ENCODE peak calls at places on chromosomes 6 and 20, in eight cellular contexts. R, T, Y, W, Z, A, U and C are unnamed samples.

GRCh38 chr6:148653138-148653776 is 93.6 kb upstream of the UST start:
- DNase-seq in R (no peak), T (no peak), Y (peak), W (no peak), Z (no peak), A (no peak), U (no peak), C (no peak)

GRCh38 chr20:49561256-49561655 is 6.7 kb downstream of the PTGIS start:
- DNase-seq in R (no peak), T (no peak), Y (no peak), W (no peak), Z (no peak), A (no peak), U (no peak), C (no peak)

GRCh38 chr6:114906096-114906495 is 563.3 kb upstream of the HS3ST5 start:
- DNase-seq in R (no peak), T (no peak), Y (no peak), W (no peak), Z (no peak), A (no peak), U (no peak), C (no peak)

GRCh38 chr6:62803094-62803493 is 408.2 kb upstream of the FKBP1C start:
- DNase-seq in R (no peak), T (no peak), Y (no peak), W (no peak), Z (no peak), A (no peak), U (no peak), C (peak)

GRCh38 chr6:44625996-44626395 is 238.5 kb downstream of the CDC5L start:
- DNase-seq in R (no peak), T (no peak), Y (no peak), W (no peak), Z (no peak), A (no peak), U (no peak), C (no peak)

GRCh38 chr6:158958504-158959386 is 41.3 kb downstream of the RSPH3 start:
- DNase-seq in R (no peak), T (no peak), Y (no peak), W (no peak), Z (peak), A (no peak), U (no peak), C (peak)

GRCh38 chr6:6556738-6557503 is 31.6 kb upstream of the LY86 start:
- DNase-seq in R (peak), T (no peak), Y (peak), W (no peak), Z (peak), A (no peak), U (no peak), C (peak)

GRCh38 chr6:148548065-148548748 is 198.6 kb upstream of the UST start:
- DNase-seq in R (no peak), T (no peak), Y (peak), W (peak), Z (no peak), A (no peak), U (peak), C (no peak)

GRCh38 chr6:9208956-9209355 is 773.6 kb upstream of the SLC35B3 start:
- DNase-seq in R (no peak), T (no peak), Y (no peak), W (no peak), Z (no peak), A (no peak), U (no peak), C (peak)

GRCh38 chr20:32626859-32627636 is 41.9 kb upstream of the NOL4L start:
- DNase-seq in R (no peak), T (no peak), Y (no peak), W (no peak), Z (no peak), A (no peak), U (no peak), C (no peak)

GRCh38 chr20:45999908-46000570 is 8.7 kb upstream of the MMP9 start:
- DNase-seq in R (no peak), T (no peak), Y (no peak), W (no peak), Z (no peak), A (no peak), U (no peak), C (no peak)

GRCh38 chr6:15101130-15101529 is 144.7 kb upstream of the JARID2 start:
- DNase-seq in R (no peak), T (no peak), Y (no peak), W (no peak), Z (no peak), A (no peak), U (no peak), C (no peak)

GRCh38 chr6:41693866-41694265 is 41.5 kb downstream of the TFEB start:
- DNase-seq in R (no peak), T (no peak), Y (no peak), W (no peak), Z (no peak), A (no peak), U (no peak), C (no peak)

GRCh38 chr6:160238234-160238633 is 20.4 kb downstream of the SLC22A2 start:
- DNase-seq in R (no peak), T (no peak), Y (peak), W (peak), Z (no peak), A (no peak), U (no peak), C (peak)

GRCh38 chr6:19303381-19303780 is 533.8 kb upstream of the ID4 start:
- DNase-seq in R (no peak), T (no peak), Y (peak), W (no peak), Z (no peak), A (no peak), U (no peak), C (no peak)

GRCh38 chr6:35181933-35182612 is 31.7 kb upstream of the SCUBE3 start:
- DNase-seq in R (no peak), T (no peak), Y (peak), W (peak), Z (no peak), A (peak), U (peak), C (peak)

GRCh38 chr20:58661298-58662141 is 10.4 kb downstream of the STX16 start:
- DNase-seq in R (no peak), T (no peak), Y (no peak), W (no peak), Z (peak), A (no peak), U (no peak), C (no peak)

GRCh38 chr20:22339091-22339881 is 245.1 kb downstream of the FOXA2 start:
- DNase-seq in R (peak), T (no peak), Y (peak), W (peak), Z (peak), A (no peak), U (peak), C (peak)

GRCh38 chr6:111722220-111722731 is 116.6 kb upstream of the TRAF3IP2 start:
- DNase-seq in R (no peak), T (no peak), Y (peak), W (peak), Z (no peak), A (no peak), U (peak), C (peak)

GRCh38 chr6:99119109-99120031 is 171.6 kb upstream of the FBXL4 start:
- DNase-seq in R (no peak), T (no peak), Y (peak), W (peak), Z (peak), A (no peak), U (peak), C (peak)

GRCh38 chr20:64222273-64222672 is 33.3 kb upstream of the PCMTD2 start:
- DNase-seq in R (no peak), T (no peak), Y (peak), W (peak), Z (no peak), A (no peak), U (peak), C (peak)

GRCh38 chr6:75694406-75694805 is 54.6 kb upstream of the MYO6 start:
- DNase-seq in R (no peak), T (no peak), Y (no peak), W (no peak), Z (no peak), A (no peak), U (no peak), C (no peak)

GRCh38 chr6:139236105-139236504 is 55.7 kb downstream of the TXLNB start:
- DNase-seq in R (no peak), T (no peak), Y (no peak), W (no peak), Z (no peak), A (no peak), U (no peak), C (no peak)

GRCh38 chr20:62824476-62825287 is 7.8 kb downstream of the COL9A3 start:
- DNase-seq in R (no peak), T (no peak), Y (no peak), W (no peak), Z (no peak), A (no peak), U (no peak), C (peak)

GRCh38 chr6:105452924-105453756 is 50.3 kb upstream of the PREP start:
- DNase-seq in R (no peak), T (no peak), Y (no peak), W (no peak), Z (peak), A (no peak), U (no peak), C (no peak)

GRCh38 chr6:104969108-104969507 is 12.2 kb downstream of the LIN28B start:
- DNase-seq in R (no peak), T (no peak), Y (no peak), W (no peak), Z (no peak), A (no peak), U (no peak), C (no peak)

GRCh38 chr6:111958534-111958933 is 85.3 kb upstream of the FYN start:
- DNase-seq in R (no peak), T (no peak), Y (no peak), W (no peak), Z (no peak), A (no peak), U (no peak), C (no peak)

GRCh38 chr6:150409576-150410066 is 40.8 kb downstream of the IYD start:
- DNase-seq in R (no peak), T (no peak), Y (no peak), W (no peak), Z (no peak), A (peak), U (no peak), C (no peak)

GRCh38 chr20:37681384-37681977 is 12.3 kb upstream of the CTNNBL1 start:
- DNase-seq in R (no peak), T (no peak), Y (no peak), W (no peak), Z (no peak), A (no peak), U (no peak), C (peak)

GRCh38 chr6:91716361-91716760 is 1129.5 kb upstream of the MAP3K7 start:
- DNase-seq in R (no peak), T (no peak), Y (no peak), W (no peak), Z (no peak), A (no peak), U (no peak), C (no peak)

GRCh38 chr6:91711518-91711917 is 1124.6 kb upstream of the MAP3K7 start:
- DNase-seq in R (no peak), T (no peak), Y (no peak), W (no peak), Z (no peak), A (no peak), U (no peak), C (no peak)

GRCh38 chr6:91715171-91715805 is 1128.4 kb upstream of the MAP3K7 start:
- DNase-seq in R (no peak), T (no peak), Y (no peak), W (no peak), Z (no peak), A (no peak), U (no peak), C (peak)

GRCh38 chr6:91717094-91717493 is 1130.2 kb upstream of the MAP3K7 start:
- DNase-seq in R (no peak), T (no peak), Y (no peak), W (no peak), Z (no peak), A (no peak), U (no peak), C (no peak)

DNA sequence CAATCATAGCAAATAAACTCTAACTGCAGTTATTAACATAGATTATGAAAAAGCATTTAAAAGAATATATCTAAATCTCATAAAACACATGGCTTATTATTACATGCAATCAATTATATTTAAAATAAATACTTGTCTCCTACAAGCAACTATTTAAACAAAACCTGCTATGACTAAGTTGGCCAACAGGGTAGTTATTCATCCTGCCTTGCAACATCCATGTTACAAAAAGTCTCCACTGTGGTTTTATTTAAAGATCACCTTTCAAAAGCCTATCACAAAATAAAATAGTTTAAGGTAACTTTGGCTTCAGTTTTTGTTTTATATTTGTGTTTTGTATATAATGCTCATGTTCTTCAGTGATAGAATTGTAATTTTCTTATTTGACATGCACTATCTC is 1127.0 kb upstream of the MAP3K7 start:
- DNase-seq in R (no peak), T (no peak), Y (no peak), W (no peak), Z (no peak), A (no peak), U (no peak), C (peak)
- TF ChIP-seq CTCF in R (no peak), T (no peak), Y (no peak), W (no peak), Z (no peak), A (no peak), U (no peak), C (peak)

DNA sequence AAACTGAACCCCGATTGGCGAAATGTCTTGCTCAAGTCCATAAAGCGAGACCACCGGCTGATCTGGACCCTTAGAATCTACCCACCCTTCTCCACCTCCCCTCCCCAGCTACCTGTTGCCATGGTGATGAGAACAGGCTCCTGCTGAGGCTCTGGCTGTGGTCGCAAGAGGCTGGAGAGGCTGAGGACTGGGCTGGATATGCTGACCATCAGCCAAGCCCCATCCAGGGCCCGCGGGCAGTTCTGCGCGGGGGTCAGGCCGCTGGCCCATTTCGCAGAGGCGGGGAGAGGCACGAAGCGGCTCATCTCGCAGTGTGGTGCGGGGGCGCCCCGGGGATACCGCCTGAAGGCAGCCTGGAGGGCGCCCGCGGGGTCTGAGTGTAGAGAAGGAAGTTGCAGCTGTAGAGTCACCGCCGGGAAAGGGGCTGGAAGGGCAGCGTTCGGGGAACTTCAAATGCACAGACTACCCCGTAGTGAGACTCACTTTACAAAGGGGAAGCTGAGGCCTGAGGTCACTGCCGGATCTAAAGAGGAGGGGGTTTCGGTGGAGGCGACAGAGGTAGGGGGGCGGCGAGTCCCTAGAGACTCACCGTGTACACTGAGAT is 671 bp downstream of the TAPBP start:
- DNase-seq in R (no peak), T (no peak), Y (no peak), W (no peak), Z (peak), A (peak), U (no peak), C (no peak)
- TF ChIP-seq CTCF in R (no peak), T (no peak), Y (no peak), W (no peak), Z (no peak), A (no peak), U (no peak), C (no peak)

DNA sequence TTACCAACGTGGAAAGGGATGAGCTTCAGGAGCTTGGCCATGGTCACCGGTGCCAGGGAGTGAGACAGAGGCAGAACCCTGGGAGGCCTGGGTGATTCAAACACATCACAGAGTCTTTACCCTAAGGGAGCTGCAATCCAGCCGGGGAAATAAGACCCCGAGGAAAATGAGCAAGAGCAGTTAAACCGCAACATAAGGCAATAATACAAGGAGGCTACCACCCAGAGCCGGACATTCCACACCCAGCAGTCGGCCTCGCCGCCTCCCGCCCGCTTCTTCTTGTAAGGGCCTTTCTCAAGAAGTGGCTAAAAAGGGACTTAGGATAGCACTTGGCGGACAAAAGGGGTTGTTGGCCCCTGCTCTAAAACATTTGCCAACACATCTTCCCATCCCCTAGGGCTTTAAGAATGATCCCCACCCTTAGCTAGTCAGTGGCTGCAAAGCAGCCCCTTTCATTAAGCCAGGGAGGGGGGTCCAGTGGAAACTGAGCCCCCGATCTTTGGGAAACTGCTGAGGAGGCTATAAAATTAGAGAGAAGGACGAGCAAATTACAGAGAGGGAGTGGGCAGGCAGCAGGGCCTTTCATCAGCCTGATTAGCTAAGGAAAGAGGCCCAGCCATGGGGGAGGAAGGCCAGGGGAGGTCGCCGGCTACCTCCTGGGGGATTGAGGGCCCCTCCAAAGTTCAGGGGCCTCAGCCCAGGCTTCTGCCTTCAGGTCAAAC is 34.3 kb downstream of the SNX5 start:
- DNase-seq in R (no peak), T (no peak), Y (peak), W (no peak), Z (no peak), A (no peak), U (no peak), C (no peak)
- TF ChIP-seq CTCF in R (no peak), T (no peak), Y (no peak), W (no peak), Z (no peak), A (no peak), U (no peak), C (no peak)

DNA sequence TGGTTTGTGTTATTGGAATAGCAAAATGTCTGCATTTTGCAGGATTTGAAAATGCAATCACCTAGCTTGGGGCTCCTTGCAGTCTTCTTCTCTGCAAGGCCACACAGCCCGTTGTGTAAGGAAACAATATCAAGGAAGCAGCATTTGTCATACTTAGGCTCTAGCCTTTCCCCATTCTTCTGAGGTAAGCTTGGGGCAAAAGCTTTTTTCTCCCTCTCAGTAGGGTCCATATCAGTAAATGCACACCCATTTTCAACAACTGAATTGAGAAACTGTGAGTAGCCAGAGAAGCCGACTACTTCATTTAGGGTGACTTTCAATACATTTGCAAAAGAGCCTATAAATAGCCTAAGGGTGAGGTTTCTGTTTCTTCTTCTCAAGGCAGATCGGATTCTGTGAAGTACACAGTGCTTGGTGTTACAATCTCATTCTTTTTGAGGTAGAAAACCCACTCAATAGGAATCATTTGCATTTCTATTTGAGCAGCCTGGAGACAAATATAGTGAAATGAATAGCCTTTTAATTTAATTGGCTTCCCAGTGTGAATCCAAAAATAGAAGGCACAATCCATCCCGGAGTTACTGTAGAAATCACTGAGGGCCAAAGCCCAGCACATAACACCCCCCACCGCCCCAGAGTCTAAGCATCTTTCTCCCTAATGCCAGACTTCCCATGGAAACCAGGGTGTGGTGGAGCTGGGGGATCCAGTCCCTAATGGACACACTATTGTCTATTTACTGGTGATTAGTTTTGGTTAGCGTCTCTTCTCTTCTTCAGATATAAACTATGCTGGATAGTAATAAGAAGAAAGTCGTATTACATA is 61.8 kb downstream of the BTBD3 start:
- DNase-seq in R (no peak), T (no peak), Y (no peak), W (no peak), Z (no peak), A (no peak), U (no peak), C (no peak)
- TF ChIP-seq CTCF in R (no peak), T (no peak), Y (no peak), W (no peak), Z (no peak), A (no peak), U (no peak), C (no peak)

GRCh38 chr20:41352666-41353065 is 12.0 kb downstream of the LPIN3 start:
- DNase-seq in R (no peak), T (no peak), Y (no peak), W (no peak), Z (no peak), A (no peak), U (no peak), C (no peak)
- TF ChIP-seq CTCF in R (no peak), T (no peak), Y (no peak), W (no peak), Z (no peak), A (no peak), U (no peak), C (no peak)

GRCh38 chr20:11982958-11983470 is 65.3 kb downstream of the BTBD3 start:
- DNase-seq in R (no peak), T (no peak), Y (no peak), W (no peak), Z (no peak), A (no peak), U (no peak), C (no peak)

GRCh38 chr20:11978496-11978895 is 60.8 kb downstream of the BTBD3 start:
- DNase-seq in R (no peak), T (no peak), Y (no peak), W (no peak), Z (no peak), A (no peak), U (no peak), C (no peak)

GRCh38 chr20:11981366-11981947 is 63.8 kb downstream of the BTBD3 start:
- DNase-seq in R (no peak), T (no peak), Y (no peak), W (no peak), Z (no peak), A (no peak), U (no peak), C (no peak)

GRCh38 chr20:11982289-11982957 is 64.7 kb downstream of the BTBD3 start:
- DNase-seq in R (no peak), T (no peak), Y (no peak), W (no peak), Z (no peak), A (no peak), U (no peak), C (no peak)

GRCh38 chr20:11980263-11980662 is 62.6 kb downstream of the BTBD3 start:
- DNase-seq in R (no peak), T (no peak), Y (no peak), W (no peak), Z (no peak), A (no peak), U (no peak), C (no peak)
- TF ChIP-seq CTCF in R (no peak), T (no peak), Y (no peak), W (peak), Z (no peak), A (no peak), U (no peak), C (peak)

DNA sequence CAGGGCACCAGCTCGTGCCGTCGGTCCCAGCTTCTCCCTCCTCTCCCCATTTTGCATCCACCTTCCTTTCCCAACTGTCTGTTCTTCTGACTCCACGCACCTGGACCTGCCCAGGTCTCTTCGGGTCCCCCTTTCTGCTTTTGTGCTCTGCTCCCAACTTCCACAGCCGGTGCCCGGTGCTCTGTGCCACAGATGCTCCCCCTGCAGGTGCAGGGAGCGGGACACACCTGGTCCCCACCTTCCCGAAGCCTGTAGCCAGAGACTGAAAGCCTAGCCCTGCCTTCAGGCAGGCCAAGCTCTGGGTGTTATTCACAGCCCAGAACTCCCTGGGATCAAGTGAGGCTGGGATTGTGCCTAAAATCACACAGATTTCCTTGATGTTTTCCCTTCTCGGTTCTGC is 24.6 kb upstream of the BMP7 start:
- DNase-seq in R (no peak), T (no peak), Y (no peak), W (no peak), Z (no peak), A (no peak), U (no peak), C (no peak)
- TF ChIP-seq CTCF in R (peak), T (no peak), Y (no peak), W (no peak), Z (no peak), A (no peak), U (peak), C (no peak)